ENCODE peak calls at places on chromosome 7, in seven cellular contexts. F is activated naive CD4-positive, alpha-beta T cell treated with Interleukin-2 at 50 U/mL for 16 hours; C is progenitor cell of endocrine pancreas; P is naive thymus-derived CD8-positive, alpha-beta T cell; V is brain microvascular endothelial cell; O is amygdala; W is GM13977. A is an unnamed sample.

GRCh38 chr7:105674200-105675030 is 93.1 kb upstream of the EFCAB10 start:
- DNase-seq in P (no peak), W (no peak), F (no peak), V (no peak), C (no peak), O (no peak), A (no peak)

GRCh38 chr7:9231683-9232082 is 798.3 kb downstream of the NXPH1 start:
- DNase-seq in O (no peak), W (no peak), V (no peak), F (no peak), P (no peak), C (no peak), A (no peak)

GRCh38 chr7:138126928-138127327 is 50.7 kb downstream of the AKR1D1 start:
- DNase-seq in P (no peak), F (no peak), W (no peak), O (no peak), C (no peak), V (no peak), A (no peak)

GRCh38 chr7:120733143-120733542 is 124.8 kb downstream of the TSPAN12 start:
- DNase-seq in F (no peak), C (no peak), O (no peak), V (peak; percentile 84), W (no peak), P (no peak), A (peak; percentile 50)

GRCh38 chr7:121510302-121510701 is 114.2 kb upstream of the FAM3C start:
- DNase-seq in O (no peak), V (no peak), F (peak; percentile 5), C (no peak), P (no peak), W (no peak), A (no peak)

GRCh38 chr7:159239028-159239427 is 94.4 kb upstream of the VIPR2 start:
- DNase-seq in V (no peak), W (no peak), P (no peak), F (no peak), O (no peak), C (no peak), A (no peak)

GRCh38 chr7:66841898-66842297 is 79.1 kb upstream of the TMEM248 start:
- DNase-seq in O (no peak), V (no peak), W (no peak), F (no peak), P (no peak), C (no peak), A (no peak)

GRCh38 chr7:75056476-75056875 is 17.1 kb downstream of the RCC1L start:
- DNase-seq in P (no peak), C (no peak), W (no peak), O (no peak), F (no peak), V (peak; percentile 37), A (no peak)

GRCh38 chr7:22662490-22663145 is 64.4 kb upstream of the IL6 start:
- DNase-seq in P (no peak), O (no peak), W (peak; percentile 34), C (no peak), V (no peak), F (no peak), A (no peak)

GRCh38 chr7:145848691-145849090 is 267.9 kb upstream of the CNTNAP2 start:
- DNase-seq in O (no peak), F (no peak), P (no peak), C (peak; percentile 22), V (no peak), W (peak; percentile 4), A (peak; percentile 0)

GRCh38 chr7:2645274-2645868 is 13.6 kb downstream of the TTYH3 start:
- DNase-seq in V (peak; percentile 15), C (no peak), F (peak; percentile 7), W (peak; percentile 72), P (no peak), O (no peak), A (no peak)

GRCh38 chr7:22559829-22560489 is 60.0 kb upstream of the STEAP1B start:
- DNase-seq in W (peak; percentile 72), V (peak; percentile 84), P (peak; percentile 78), F (peak; percentile 67), O (peak; percentile 51), C (peak; percentile 47), A (peak; percentile 65)

GRCh38 chr7:78099715-78100477 is 301.3 kb downstream of the PHTF2 start:
- DNase-seq in F (no peak), V (peak; percentile 64), C (no peak), W (no peak), P (no peak), O (no peak), A (no peak)

GRCh38 chr7:80053098-80053497 is 81.5 kb upstream of the GNAI1 start:
- DNase-seq in C (no peak), V (no peak), W (no peak), F (no peak), O (no peak), P (no peak), A (no peak)